ENCODE peak calls at places on chromosomes 7 and 10, in seven cellular contexts. One of them, this sample, is unnamed.

GRCh38 chr10:66680886-66681285 is 244.9 kb upstream of the LRRTM3 start:
- DNase-seq in mesenchymal stem cell: no peak
- DNase-seq in neuronal stem cell: no peak
- DNase-seq in H9: no peak
- DNase-seq in IMR-90: peak
- DNase-seq in H1: no peak
- DNase-seq in mesendoderm: no peak
- DNase-seq in this sample: peak

GRCh38 chr7:99365318-99366141 is 9.0 kb upstream of the ARPC1B start:
- DNase-seq in mesendoderm: peak
- DNase-seq in IMR-90: no peak
- DNase-seq in H1: peak
- DNase-seq in mesenchymal stem cell: no peak
- DNase-seq in neuronal stem cell: no peak
- DNase-seq in H9: peak
- DNase-seq in this sample: peak

GRCh38 chr7:2198760-2199159 is 34.0 kb downstream of the MAD1L1 start:
- DNase-seq in H1: no peak
- DNase-seq in H9: peak
- DNase-seq in mesendoderm: no peak
- DNase-seq in neuronal stem cell: no peak
- DNase-seq in mesenchymal stem cell: no peak
- DNase-seq in IMR-90: no peak
- DNase-seq in this sample: no peak

GRCh38 chr7:150453186-150453585 is 2.8 kb downstream of the GIMAP8 start:
- DNase-seq in neuronal stem cell: no peak
- DNase-seq in IMR-90: no peak
- DNase-seq in H1: no peak
- DNase-seq in mesendoderm: no peak
- DNase-seq in mesenchymal stem cell: no peak
- DNase-seq in H9: no peak
- DNase-seq in this sample: no peak

GRCh38 chr10:35219292-35219691 is 92.6 kb downstream of the CREM start:
- DNase-seq in neuronal stem cell: no peak
- DNase-seq in mesendoderm: no peak
- DNase-seq in H9: no peak
- DNase-seq in H1: no peak
- DNase-seq in mesenchymal stem cell: no peak
- DNase-seq in IMR-90: no peak
- DNase-seq in this sample: no peak

GRCh38 chr10:114384181-114384580 is 20.1 kb downstream of the AFAP1L2 start:
- DNase-seq in neuronal stem cell: no peak
- DNase-seq in H1: no peak
- DNase-seq in mesendoderm: no peak
- DNase-seq in mesenchymal stem cell: no peak
- DNase-seq in H9: no peak
- DNase-seq in IMR-90: no peak
- DNase-seq in this sample: no peak

GRCh38 chr7:40922316-40922670 is 780.6 kb downstream of the INHBA start:
- DNase-seq in neuronal stem cell: no peak
- DNase-seq in IMR-90: peak
- DNase-seq in mesenchymal stem cell: peak
- DNase-seq in mesendoderm: peak
- DNase-seq in H9: no peak
- DNase-seq in H1: no peak
- DNase-seq in this sample: peak

GRCh38 chr10:122368502-122369254 is 5.8 kb upstream of the PLEKHA1 start:
- DNase-seq in neuronal stem cell: no peak
- DNase-seq in IMR-90: no peak
- DNase-seq in mesendoderm: no peak
- DNase-seq in mesenchymal stem cell: no peak
- DNase-seq in H1: no peak
- DNase-seq in H9: no peak
- DNase-seq in this sample: no peak

GRCh38 chr7:142412551-142413193 is 154.8 kb upstream of the PRSS58 start:
- DNase-seq in H9: peak
- DNase-seq in neuronal stem cell: peak
- DNase-seq in H1: peak
- DNase-seq in mesenchymal stem cell: peak
- DNase-seq in IMR-90: peak
- DNase-seq in mesendoderm: peak
- DNase-seq in this sample: peak

GRCh38 chr10:6678211-6678803 is 98.2 kb upstream of the PRKCQ start:
- DNase-seq in IMR-90: peak
- DNase-seq in H9: peak
- DNase-seq in neuronal stem cell: peak
- DNase-seq in H1: peak
- DNase-seq in mesendoderm: peak
- DNase-seq in mesenchymal stem cell: peak
- DNase-seq in this sample: peak

GRCh38 chr10:101974091-101974799 is 81.7 kb downstream of the ARMH3 start:
- DNase-seq in H9: no peak
- DNase-seq in H1: no peak
- DNase-seq in mesendoderm: no peak
- DNase-seq in neuronal stem cell: no peak
- DNase-seq in IMR-90: no peak
- DNase-seq in mesenchymal stem cell: peak
- DNase-seq in this sample: no peak
- H3K27ac ChIP-seq in H9: no peak
- H3K27ac ChIP-seq in H1: no peak
- H3K27ac ChIP-seq in mesendoderm: no peak
- H3K27ac ChIP-seq in neuronal stem cell: peak
- H3K27ac ChIP-seq in IMR-90: no peak
- H3K27ac ChIP-seq in mesenchymal stem cell: no peak
- H3K27ac ChIP-seq in this sample: no peak

GRCh38 chr7:6232534-6232933 is 39.9 kb downstream of the CYTH3 start:
- DNase-seq in IMR-90: no peak
- DNase-seq in mesenchymal stem cell: no peak
- DNase-seq in H1: no peak
- DNase-seq in mesendoderm: no peak
- DNase-seq in neuronal stem cell: no peak
- DNase-seq in H9: no peak
- DNase-seq in this sample: no peak
- H2AK5ac ChIP-seq in IMR-90: no peak
- H2AK5ac ChIP-seq in mesenchymal stem cell: peak
- H2AK5ac ChIP-seq in H1: no peak
- H2AK5ac ChIP-seq in mesendoderm: no peak
- H2AK5ac ChIP-seq in neuronal stem cell: no peak
- H2AK5ac ChIP-seq in H9: no peak
- H2AK5ac ChIP-seq in this sample: no peak

GRCh38 chr7:96838481-96838880 is 128.8 kb upstream of the SEM1 start:
- DNase-seq in IMR-90: no peak
- DNase-seq in mesenchymal stem cell: no peak
- DNase-seq in H1: no peak
- DNase-seq in mesendoderm: no peak
- DNase-seq in H9: no peak
- DNase-seq in neuronal stem cell: no peak
- DNase-seq in this sample: no peak

GRCh38 chr7:96837583-96837982 is 127.9 kb upstream of the SEM1 start:
- DNase-seq in IMR-90: no peak
- DNase-seq in H1: no peak
- DNase-seq in H9: no peak
- DNase-seq in mesenchymal stem cell: no peak
- DNase-seq in mesendoderm: no peak
- DNase-seq in neuronal stem cell: no peak
- DNase-seq in this sample: no peak

GRCh38 chr7:96832107-96832506 is 122.5 kb upstream of the SEM1 start:
- DNase-seq in H1: no peak
- DNase-seq in IMR-90: no peak
- DNase-seq in H9: no peak
- DNase-seq in neuronal stem cell: no peak
- DNase-seq in mesenchymal stem cell: no peak
- DNase-seq in mesendoderm: no peak
- DNase-seq in this sample: peak

GRCh38 chr7:96831446-96831845 is 121.8 kb upstream of the SEM1 start:
- DNase-seq in H9: no peak
- DNase-seq in neuronal stem cell: no peak
- DNase-seq in mesendoderm: no peak
- DNase-seq in mesenchymal stem cell: no peak
- DNase-seq in H1: no peak
- DNase-seq in IMR-90: no peak
- DNase-seq in this sample: peak

GRCh38 chr7:96833701-96834453 is 124.2 kb upstream of the SEM1 start:
- DNase-seq in mesendoderm: no peak
- DNase-seq in IMR-90: no peak
- DNase-seq in H9: no peak
- DNase-seq in neuronal stem cell: no peak
- DNase-seq in H1: no peak
- DNase-seq in mesenchymal stem cell: no peak
- DNase-seq in this sample: no peak
- H3K23ac ChIP-seq in mesendoderm: no peak
- H3K23ac ChIP-seq in IMR-90: no peak
- H3K23ac ChIP-seq in H9: no peak
- H3K23ac ChIP-seq in neuronal stem cell: no peak
- H3K23ac ChIP-seq in H1: no peak
- H3K23ac ChIP-seq in mesenchymal stem cell: no peak
- H3K23ac ChIP-seq in this sample: no peak

GRCh38 chr7:28549998-28550397 is 137.7 kb downstream of the CREB5 start:
- DNase-seq in mesenchymal stem cell: no peak
- DNase-seq in H9: no peak
- DNase-seq in neuronal stem cell: no peak
- DNase-seq in H1: no peak
- DNase-seq in mesendoderm: no peak
- DNase-seq in IMR-90: no peak
- DNase-seq in this sample: no peak
- H3K27ac ChIP-seq in mesenchymal stem cell: no peak
- H3K27ac ChIP-seq in H9: no peak
- H3K27ac ChIP-seq in neuronal stem cell: no peak
- H3K27ac ChIP-seq in H1: no peak
- H3K27ac ChIP-seq in mesendoderm: no peak
- H3K27ac ChIP-seq in IMR-90: no peak
- H3K27ac ChIP-seq in this sample: no peak

This sample was measured in trophoblast cell.